ENCODE peak calls at places on chromosomes 1 and 21, in five cellular contexts. E, B, A, I and F are unnamed samples.

GRCh38 chr21:38297193-38297592 is 40.4 kb downstream of the KCNJ15 start:
- DNase-seq in E (no peak), B (no peak), A (no peak), I (no peak), F (no peak)

GRCh38 chr1:118335372-118335771 is 150.3 kb upstream of the SPAG17 start:
- DNase-seq in E (no peak), B (no peak), A (no peak), I (no peak), F (no peak)

GRCh38 chr1:1527092-1527816 is 13.2 kb downstream of the TMEM240 start:
- DNase-seq in E (no peak), B (no peak), A (no peak), I (no peak), F (no peak)

GRCh38 chr1:63622847-63623566 is 29.8 kb downstream of the PGM1 start:
- DNase-seq in E (no peak), B (no peak), A (no peak), I (no peak), F (no peak)

GRCh38 chr1:14602131-14602530 is 3.6 kb downstream of the KAZN start:
- DNase-seq in E (no peak), B (no peak), A (peak), I (peak), F (peak)

GRCh38 chr1:110615548-110616130 is 9.5 kb upstream of the KCNA2 start:
- DNase-seq in E (peak), B (peak), A (peak), I (peak), F (peak)

GRCh38 chr1:237799762-237800474 is 90.8 kb downstream of the ZP4 start:
- DNase-seq in E (peak), B (peak), A (no peak), I (peak), F (no peak)

GRCh38 chr1:3669971-3670431 is 17.7 kb downstream of the TP73 start:
- DNase-seq in E (no peak), B (no peak), A (no peak), I (no peak), F (no peak)

GRCh38 chr1:28099050-28099769 is 10.8 kb upstream of the EYA3 start:
- DNase-seq in E (no peak), B (no peak), A (no peak), I (no peak), F (no peak)

GRCh38 chr1:168234846-168235547 is 9.2 kb downstream of the SFT2D2 start:
- DNase-seq in E (peak), B (peak), A (no peak), I (no peak), F (no peak)

GRCh38 chr1:53376041-53376461 is 48.2 kb upstream of the LRP8 start:
- DNase-seq in E (no peak), B (no peak), A (peak), I (no peak), F (peak)

GRCh38 chr1:234969630-234970370 is 158.8 kb downstream of the TOMM20 start:
- DNase-seq in E (no peak), B (no peak), A (peak), I (no peak), F (no peak)

GRCh38 chr1:2594641-2595131 is 8.1 kb downstream of the PRXL2B start:
- DNase-seq in E (no peak), B (no peak), A (no peak), I (no peak), F (peak)

DNA sequence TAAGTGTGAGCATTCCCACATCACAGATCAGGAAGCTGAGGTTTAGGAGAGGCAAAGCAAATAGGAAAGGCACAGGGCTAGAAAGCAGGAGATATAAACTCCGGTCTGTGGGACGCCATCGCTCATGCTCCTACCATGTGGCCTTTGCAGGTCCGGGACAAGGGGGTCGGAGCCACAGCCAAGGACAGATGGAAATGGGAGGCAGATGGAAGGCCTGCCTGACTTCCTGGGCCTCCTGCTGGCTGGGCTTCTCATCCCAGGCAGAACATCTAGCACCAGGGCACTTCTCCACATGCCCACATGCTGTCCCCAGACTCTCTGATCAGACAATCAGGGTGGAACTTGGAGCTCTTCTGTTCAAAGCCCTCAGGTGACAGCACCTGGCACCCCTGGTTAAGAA is 173.2 kb upstream of the EDN2 start:
- DNase-seq in E (no peak), B (no peak), A (no peak), I (no peak), F (no peak)
- TF ChIP-seq EP300 in E (no peak), B (no peak), A (no peak), I (no peak), F (no peak)

DNA sequence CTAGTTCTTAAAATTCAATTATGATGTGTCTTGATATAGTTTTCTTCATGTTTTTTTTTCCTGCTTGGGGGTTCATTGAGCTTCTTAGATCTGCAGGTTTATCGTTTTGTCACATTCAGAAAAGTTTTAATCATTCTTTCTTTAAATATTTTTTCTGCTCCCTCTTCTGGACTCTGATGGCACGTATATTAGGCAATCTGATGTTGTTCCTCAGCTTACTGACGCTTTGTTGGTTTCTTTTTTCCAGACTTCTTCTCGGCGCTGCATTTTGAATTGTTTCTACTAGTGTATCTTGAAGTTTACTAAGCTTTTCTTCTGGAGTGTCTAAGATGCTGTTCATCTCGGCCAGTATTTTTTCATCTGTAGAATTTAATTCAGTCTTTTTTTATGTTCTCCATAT is 44.8 kb upstream of the FMOD start:
- DNase-seq in E (no peak), B (no peak), A (no peak), I (no peak), F (no peak)
- TF ChIP-seq CTCF in E (no peak), B (no peak), A (no peak), I (no peak), F (no peak)

GRCh38 chr1:31296486-31297272 is at the start of the genes SNRNP40 and ZCCHC17:
- DNase-seq in E (peak), B (peak), A (peak), I (peak), F (peak)
- TF ChIP-seq EP300 in E (peak), B (no peak), A (no peak), I (no peak), F (no peak)

GRCh38 chr1:61853545-61853944 is 111.3 kb downstream of the PATJ start:
- DNase-seq in E (no peak), B (no peak), A (no peak), I (no peak), F (no peak)
- TF ChIP-seq CTCF in E (peak), B (peak), A (no peak), I (no peak), F (peak)